ENCODE peak calls at places on chromosomes 6 and 20, in six cellular contexts. One of them, this sample, is unnamed.

GRCh38 chr6:147820520-147820919 is 312.0 kb downstream of the SAMD5 start:
- DNase-seq in naive thymus-derived CD4-positive, alpha-beta T cell: no peak
- DNase-seq in A549: no peak
- DNase-seq in thoracic aorta: no peak
- DNase-seq in IMR-90: no peak
- DNase-seq in CD8-positive, alpha-beta memory T cell: no peak
- DNase-seq in this sample: no peak

GRCh38 chr20:56843817-56844216 is 214.7 kb downstream of the TFAP2C start:
- DNase-seq in naive thymus-derived CD4-positive, alpha-beta T cell: no peak
- DNase-seq in A549: no peak
- DNase-seq in thoracic aorta: no peak
- DNase-seq in IMR-90: no peak
- DNase-seq in CD8-positive, alpha-beta memory T cell: no peak
- DNase-seq in this sample: no peak

GRCh38 chr20:34242879-34243278 is 1.7 kb downstream of the ASIP start:
- DNase-seq in naive thymus-derived CD4-positive, alpha-beta T cell: no peak
- DNase-seq in A549: no peak
- DNase-seq in thoracic aorta: no peak
- DNase-seq in IMR-90: no peak
- DNase-seq in CD8-positive, alpha-beta memory T cell: no peak
- DNase-seq in this sample: no peak

GRCh38 chr20:4401601-4402000 is 320.1 kb upstream of the PRND start:
- DNase-seq in naive thymus-derived CD4-positive, alpha-beta T cell: no peak
- DNase-seq in A549: no peak
- DNase-seq in thoracic aorta: no peak
- DNase-seq in IMR-90: peak
- DNase-seq in CD8-positive, alpha-beta memory T cell: no peak
- DNase-seq in this sample: peak

GRCh38 chr20:4815618-4816017 is 93.9 kb downstream of the PRND start:
- DNase-seq in naive thymus-derived CD4-positive, alpha-beta T cell: no peak
- DNase-seq in A549: no peak
- DNase-seq in thoracic aorta: no peak
- DNase-seq in IMR-90: no peak
- DNase-seq in CD8-positive, alpha-beta memory T cell: no peak
- DNase-seq in this sample: no peak

GRCh38 chr6:133062077-133062476 is 179.1 kb upstream of the EYA4 start:
- DNase-seq in naive thymus-derived CD4-positive, alpha-beta T cell: no peak
- DNase-seq in A549: no peak
- DNase-seq in thoracic aorta: no peak
- DNase-seq in IMR-90: peak
- DNase-seq in CD8-positive, alpha-beta memory T cell: no peak
- DNase-seq in this sample: peak

GRCh38 chr6:86016567-86016966 is 373.9 kb upstream of the SYNCRIP start:
- DNase-seq in naive thymus-derived CD4-positive, alpha-beta T cell: no peak
- DNase-seq in A549: no peak
- DNase-seq in thoracic aorta: no peak
- DNase-seq in IMR-90: no peak
- DNase-seq in CD8-positive, alpha-beta memory T cell: no peak
- DNase-seq in this sample: no peak

GRCh38 chr6:133632906-133633305 is 256.0 kb upstream of the TCF21 start:
- DNase-seq in naive thymus-derived CD4-positive, alpha-beta T cell: no peak
- DNase-seq in A549: no peak
- DNase-seq in thoracic aorta: no peak
- DNase-seq in IMR-90: no peak
- DNase-seq in CD8-positive, alpha-beta memory T cell: no peak
- DNase-seq in this sample: no peak

GRCh38 chr6:24951831-24952299 is 16.1 kb upstream of the RIPOR2 start:
- DNase-seq in naive thymus-derived CD4-positive, alpha-beta T cell: no peak
- DNase-seq in A549: no peak
- DNase-seq in thoracic aorta: no peak
- DNase-seq in IMR-90: no peak
- DNase-seq in CD8-positive, alpha-beta memory T cell: no peak
- DNase-seq in this sample: no peak

GRCh38 chr6:170375661-170376060 is 69.1 kb downstream of the FAM120B start:
- DNase-seq in naive thymus-derived CD4-positive, alpha-beta T cell: no peak
- DNase-seq in A549: no peak
- DNase-seq in thoracic aorta: no peak
- DNase-seq in IMR-90: no peak
- DNase-seq in CD8-positive, alpha-beta memory T cell: no peak
- DNase-seq in this sample: no peak

DNA sequence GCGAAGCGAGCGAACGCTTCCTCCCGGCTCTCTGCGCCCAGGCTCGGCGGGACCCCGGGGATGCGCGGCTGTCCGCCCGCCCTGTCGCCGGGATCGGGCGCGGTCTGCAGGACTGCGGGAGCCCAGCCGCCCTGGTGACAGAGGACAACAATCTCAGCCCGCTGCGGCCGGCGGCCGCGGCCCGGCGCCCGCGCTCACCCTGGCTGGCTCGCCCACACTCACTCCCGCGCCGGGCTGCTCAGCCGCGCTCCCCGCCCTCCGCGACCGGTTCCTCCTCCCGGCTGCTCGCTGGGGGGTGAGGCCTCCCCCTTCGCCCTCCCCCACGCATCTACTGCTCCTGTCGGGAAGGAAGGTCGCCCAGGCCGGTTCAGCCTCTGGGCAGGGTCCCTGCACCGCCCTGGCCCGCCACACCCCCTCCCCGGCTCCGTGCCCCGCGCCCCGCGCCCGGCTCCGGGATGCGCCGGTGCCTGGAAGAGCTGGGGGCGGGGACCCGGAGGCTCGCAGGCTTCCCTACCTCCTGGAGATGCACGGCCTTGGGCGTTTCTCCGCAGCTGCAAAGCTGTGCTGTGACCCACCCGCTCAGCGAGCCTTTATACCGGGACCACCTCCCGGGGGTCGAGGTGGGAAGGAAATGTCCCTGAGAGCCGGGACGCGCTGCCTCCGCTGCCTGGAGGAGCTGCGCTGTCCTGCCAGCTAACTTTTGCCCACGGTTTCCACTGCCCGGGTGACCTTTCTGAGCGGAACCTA is at the start of gene SYNE1:
- DNase-seq in naive thymus-derived CD4-positive, alpha-beta T cell: no peak
- DNase-seq in A549: peak
- DNase-seq in thoracic aorta: no peak
- DNase-seq in IMR-90: peak
- DNase-seq in CD8-positive, alpha-beta memory T cell: peak
- DNase-seq in this sample: peak
- H3K4me3 ChIP-seq in naive thymus-derived CD4-positive, alpha-beta T cell: peak
- H3K4me3 ChIP-seq in A549: peak
- H3K4me3 ChIP-seq in thoracic aorta: peak
- H3K4me3 ChIP-seq in IMR-90: peak
- H3K4me3 ChIP-seq in CD8-positive, alpha-beta memory T cell: peak
- H3K4me3 ChIP-seq in this sample: peak

DNA sequence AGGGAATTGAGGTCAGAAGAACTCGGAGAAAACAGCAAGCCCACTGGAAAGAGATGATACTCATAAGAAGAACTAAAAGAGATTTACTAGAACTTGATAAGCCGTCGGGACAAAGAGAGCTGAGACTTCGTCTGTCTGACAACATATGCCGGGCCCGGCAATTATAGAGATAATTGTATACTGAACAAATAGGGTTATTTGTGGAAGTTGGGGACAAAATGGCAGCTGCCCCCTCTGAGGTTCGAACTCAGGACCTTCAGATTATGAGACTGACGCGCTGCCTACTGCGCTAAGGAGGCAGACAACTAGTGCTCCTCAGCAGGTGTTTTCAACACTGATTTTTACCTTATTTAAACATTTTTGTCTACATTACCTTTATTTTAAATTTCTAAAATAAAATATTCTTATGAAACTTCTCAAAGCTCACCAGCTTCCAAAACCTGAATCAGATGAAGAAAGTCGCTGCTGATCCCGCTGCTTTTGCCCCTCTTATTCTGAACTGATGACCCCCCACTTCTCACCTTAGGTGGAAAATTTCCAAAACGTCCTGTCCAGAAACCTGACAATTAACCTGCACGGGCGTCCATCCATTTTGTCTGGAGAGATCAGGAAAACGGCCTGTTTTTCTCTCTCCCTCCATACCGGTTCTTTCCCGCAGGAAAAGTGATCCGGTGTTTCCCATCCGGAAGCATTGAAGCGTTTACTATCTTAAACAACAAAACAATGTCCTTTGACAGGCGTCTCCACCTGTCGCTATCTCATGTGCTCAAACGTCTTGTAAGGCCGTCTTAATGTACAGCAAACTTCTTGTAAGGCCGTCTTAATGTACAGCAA is 29.5 kb upstream of the TRIM27 start:
- DNase-seq in naive thymus-derived CD4-positive, alpha-beta T cell: peak
- DNase-seq in A549: peak
- DNase-seq in thoracic aorta: no peak
- DNase-seq in IMR-90: peak
- DNase-seq in CD8-positive, alpha-beta memory T cell: peak
- DNase-seq in this sample: peak
- H3K4me3 ChIP-seq in naive thymus-derived CD4-positive, alpha-beta T cell: peak
- H3K4me3 ChIP-seq in A549: peak
- H3K4me3 ChIP-seq in thoracic aorta: peak
- H3K4me3 ChIP-seq in IMR-90: peak
- H3K4me3 ChIP-seq in CD8-positive, alpha-beta memory T cell: peak
- H3K4me3 ChIP-seq in this sample: peak

GRCh38 chr20:63014287-63014686 is 7.5 kb upstream of the BHLHE23 start:
- DNase-seq in naive thymus-derived CD4-positive, alpha-beta T cell: no peak
- DNase-seq in A549: no peak
- DNase-seq in thoracic aorta: no peak
- DNase-seq in IMR-90: no peak
- DNase-seq in CD8-positive, alpha-beta memory T cell: no peak
- DNase-seq in this sample: no peak
- H3K4me3 ChIP-seq in naive thymus-derived CD4-positive, alpha-beta T cell: no peak
- H3K4me3 ChIP-seq in A549: no peak
- H3K4me3 ChIP-seq in thoracic aorta: no peak
- H3K4me3 ChIP-seq in IMR-90: no peak
- H3K4me3 ChIP-seq in CD8-positive, alpha-beta memory T cell: no peak
- H3K4me3 ChIP-seq in this sample: no peak

GRCh38 chr6:153000243-153000642 is 2.3 kb downstream of the MTRF1L start:
- DNase-seq in naive thymus-derived CD4-positive, alpha-beta T cell: no peak
- DNase-seq in A549: no peak
- DNase-seq in thoracic aorta: no peak
- DNase-seq in IMR-90: no peak
- DNase-seq in CD8-positive, alpha-beta memory T cell: no peak
- DNase-seq in this sample: no peak
- H3K4me3 ChIP-seq in naive thymus-derived CD4-positive, alpha-beta T cell: no peak
- H3K4me3 ChIP-seq in A549: no peak
- H3K4me3 ChIP-seq in thoracic aorta: peak
- H3K4me3 ChIP-seq in IMR-90: no peak
- H3K4me3 ChIP-seq in CD8-positive, alpha-beta memory T cell: no peak
- H3K4me3 ChIP-seq in this sample: no peak

This sample was measured in astrocyte of the spinal cord.